ENCODE peak calls at places on chromosomes 11 and 22, in ten cellular contexts. O, R, A, L, D, J, X, E, F and Y are unnamed samples.

GRCh38 chr11:84012171-84012826 is 726.1 kb upstream of the CCDC90B start:
- DNase-seq in L (no peak), E (no peak), J (no peak), X (no peak), F (no peak), O (no peak), A (no peak), D (no peak), R (no peak), Y (no peak)

GRCh38 chr22:38271101-38271500 is 1.7 kb downstream of the TMEM184B start:
- DNase-seq in J (no peak), X (no peak), R (no peak), L (no peak), A (no peak), F (no peak), D (no peak), E (no peak), O (no peak), Y (no peak)

GRCh38 chr11:9662273-9662672 is 1.6 kb upstream of the SWAP70 start:
- DNase-seq in F (no peak), J (peak; percentile 49), O (no peak), X (no peak), L (no peak), D (no peak), E (no peak), R (no peak), A (no peak), Y (no peak)

GRCh38 chr11:47986219-47986618 is 5.9 kb downstream of the PTPRJ start:
- DNase-seq in J (no peak), D (no peak), L (no peak), A (no peak), X (no peak), E (no peak), R (no peak), F (no peak), O (no peak), Y (no peak)

GRCh38 chr11:11252403-11252802 is 100.6 kb downstream of the CSNK2A3 start:
- DNase-seq in O (no peak), A (no peak), L (no peak), X (no peak), F (no peak), E (no peak), R (no peak), J (peak; percentile 82), D (no peak), Y (no peak)

GRCh38 chr22:23759566-23759965 is 3.2 kb upstream of the C22orf15 start:
- DNase-seq in L (no peak), E (no peak), F (no peak), J (no peak), D (no peak), R (no peak), O (no peak), X (no peak), A (no peak), Y (no peak)

GRCh38 chr11:11558826-11559225 is 63.0 kb downstream of the GALNT18 start:
- DNase-seq in O (no peak), L (no peak), X (no peak), A (no peak), F (no peak), D (no peak), J (no peak), R (no peak), E (peak; percentile 25), Y (no peak)

GRCh38 chr22:41481131-41481830 is 12.4 kb downstream of the ACO2 start:
- DNase-seq in F (no peak), R (no peak), D (no peak), O (no peak), A (no peak), J (no peak), X (peak; percentile 48), E (no peak), L (no peak), Y (no peak)

GRCh38 chr11:9681583-9682372 is 17.9 kb downstream of the SWAP70 start:
- DNase-seq in L (no peak), O (no peak), X (no peak), F (no peak), E (no peak), D (no peak), J (peak; percentile 59), A (no peak), R (no peak), Y (no peak)

GRCh38 chr22:24514241-24515024 is 19.3 kb downstream of the UPB1 start:
- DNase-seq in D (no peak), O (no peak), F (no peak), R (no peak), E (no peak), A (no peak), L (no peak), X (no peak), J (no peak), Y (no peak)

GRCh38 chr11:74694536-74694935 is 36.7 kb downstream of the CHRDL2 start:
- DNase-seq in R (no peak), D (no peak), L (no peak), O (peak; percentile 52), E (no peak), X (no peak), F (no peak), J (no peak), A (no peak), Y (no peak)

GRCh38 chr11:74693531-74693930 is 37.7 kb downstream of the CHRDL2 start:
- DNase-seq in E (no peak), A (no peak), R (no peak), L (no peak), F (no peak), O (no peak), D (no peak), X (no peak), J (no peak), Y (no peak)

GRCh38 chr11:74695705-74696280 is 35.4 kb downstream of the CHRDL2 start:
- DNase-seq in F (no peak), X (no peak), A (no peak), D (no peak), E (no peak), R (no peak), O (no peak), L (no peak), J (no peak), Y (no peak)

GRCh38 chr11:74696488-74696887 is 34.7 kb downstream of the CHRDL2 start:
- DNase-seq in X (no peak), F (no peak), E (no peak), O (no peak), R (no peak), A (no peak), L (no peak), D (no peak), J (no peak), Y (no peak)

DNA sequence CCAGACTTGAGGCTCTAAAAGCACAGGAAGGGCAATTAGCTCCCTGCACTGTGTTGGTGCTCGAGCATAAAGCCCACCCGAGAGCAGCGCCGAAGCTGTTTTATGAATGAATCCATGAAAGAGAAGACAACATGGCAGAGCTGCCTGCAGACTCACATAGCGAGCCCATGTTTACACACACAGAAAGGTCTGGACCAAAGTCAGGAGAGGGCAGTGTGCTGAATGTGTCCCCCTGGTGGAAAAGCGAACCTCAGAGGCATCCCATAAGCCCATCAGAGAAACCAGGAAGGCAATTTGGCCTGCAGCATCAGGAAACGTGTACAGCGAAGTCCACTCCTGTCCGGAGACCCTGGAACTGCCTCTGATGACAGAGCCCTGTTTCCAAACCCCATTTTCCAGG is 37.1 kb downstream of the CHRDL2 start:
- DNase-seq in E (no peak), L (no peak), F (no peak), D (no peak), J (no peak), O (no peak), A (no peak), R (no peak), X (no peak), Y (no peak)
- TF ChIP-seq CTCF in E (no peak), L (no peak), F (no peak), D (peak; percentile 33), J (no peak), O (no peak), A (no peak), R (no peak), X (peak; percentile 20), Y (no peak)

GRCh38 chr11:76744186-76745058 is 38.7 kb upstream of the TSKU start:
- DNase-seq in E (no peak), J (no peak), O (no peak), R (no peak), F (peak; percentile 94), L (peak; percentile 73), A (no peak), D (peak; percentile 31), X (peak; percentile 28), Y (no peak)
- TF ChIP-seq CTCF in E (no peak), J (no peak), O (no peak), R (no peak), F (no peak), L (no peak), A (no peak), D (no peak), X (no peak), Y (no peak)

DNA sequence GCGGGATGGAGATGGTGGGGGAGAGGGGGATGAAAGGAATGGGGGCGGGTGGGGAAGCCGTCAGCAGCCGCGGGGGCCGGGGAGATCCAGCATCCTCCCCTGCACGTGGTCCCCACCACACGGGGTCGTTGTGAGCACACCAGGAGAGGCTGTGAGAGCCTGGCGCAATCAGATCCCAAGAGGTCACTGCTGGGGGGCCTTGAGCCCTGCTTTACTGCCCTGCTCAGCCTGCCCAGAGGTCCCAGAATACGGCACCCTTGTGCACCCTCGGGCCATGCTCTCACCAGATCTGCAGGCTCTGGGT is 7.4 kb downstream of the CABP7 start:
- DNase-seq in J (peak; percentile 30), R (peak; percentile 62), D (peak; percentile 81), O (no peak), E (no peak), L (no peak), A (no peak), F (no peak), X (peak; percentile 51), Y (peak; percentile 51)
- TF ChIP-seq CTCF in J (peak; percentile 58), R (no peak), D (peak; percentile 55), O (peak; percentile 11), E (peak; percentile 69), L (no peak), A (peak; percentile 50), F (no peak), X (peak; percentile 34), Y (peak; percentile 59)

DNA sequence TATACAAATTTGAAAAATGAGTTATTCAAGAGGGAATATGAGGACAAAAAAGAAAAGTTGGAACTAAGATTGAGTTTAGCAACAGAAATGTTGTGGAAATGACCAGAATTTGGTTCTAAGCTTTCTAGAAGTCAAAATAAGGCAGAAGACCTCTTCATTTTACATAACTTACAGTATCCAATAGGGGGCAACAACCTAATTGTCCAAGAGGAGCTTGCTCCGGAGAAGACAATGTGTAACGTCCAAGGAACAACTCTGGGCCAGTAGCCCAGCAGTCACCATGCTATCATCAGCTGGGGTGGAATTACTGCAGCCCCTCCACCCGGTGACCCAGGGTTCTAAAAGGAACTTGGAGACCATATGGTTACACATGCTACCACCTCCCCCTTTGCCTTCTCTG is 14.1 kb downstream of the CNTF start:
- DNase-seq in E (no peak), F (no peak), A (no peak), J (no peak), X (no peak), D (no peak), R (no peak), O (no peak), L (no peak), Y (no peak)
- TF ChIP-seq CTCF in E (no peak), F (no peak), A (no peak), J (peak; percentile 37), X (no peak), D (no peak), R (no peak), O (no peak), L (no peak), Y (no peak)

GRCh38 chr11:66248903-66249302 is 19.5 kb upstream of the RAB1B start:
- DNase-seq in O (no peak), J (no peak), A (no peak), L (no peak), R (no peak), D (no peak), F (no peak), E (no peak), X (no peak), Y (no peak)
- TF ChIP-seq CTCF in O (no peak), J (no peak), A (no peak), L (no peak), R (no peak), D (no peak), F (no peak), E (no peak), X (no peak), Y (no peak)